ENCODE peak calls at places on chromosomes 3 and 15, in five cellular contexts. One of them, this sample, is unnamed.

GRCh38 chr3:37668831-37669610 is 192.7 kb upstream of the CTDSPL start:
- DNase-seq in Peyer's patch: peak
- DNase-seq in kidney: no peak
- DNase-seq in bronchial epithelial cell: no peak
- DNase-seq in kidney epithelial cell: no peak
- DNase-seq in this sample: no peak

GRCh38 chr3:72567474-72567873 is 280.8 kb downstream of the SHQ1 start:
- DNase-seq in bronchial epithelial cell: no peak
- DNase-seq in kidney: no peak
- DNase-seq in kidney epithelial cell: no peak
- DNase-seq in Peyer's patch: no peak
- DNase-seq in this sample: no peak

GRCh38 chr15:47358876-47359275 is 358.4 kb upstream of the SEMA6D start:
- DNase-seq in kidney epithelial cell: no peak
- DNase-seq in bronchial epithelial cell: peak
- DNase-seq in kidney: no peak
- DNase-seq in Peyer's patch: no peak
- DNase-seq in this sample: no peak

GRCh38 chr3:50380375-50381085 is 21.2 kb upstream of the TMEM115 start:
- DNase-seq in Peyer's patch: no peak
- DNase-seq in kidney epithelial cell: no peak
- DNase-seq in kidney: no peak
- DNase-seq in bronchial epithelial cell: no peak
- DNase-seq in this sample: no peak

GRCh38 chr3:178236555-178237277 is 299.5 kb upstream of the KCNMB2 start:
- DNase-seq in Peyer's patch: no peak
- DNase-seq in bronchial epithelial cell: peak
- DNase-seq in kidney epithelial cell: no peak
- DNase-seq in kidney: no peak
- DNase-seq in this sample: no peak

GRCh38 chr3:134371542-134372324 is 2.5 kb downstream of the AMOTL2 start:
- DNase-seq in kidney epithelial cell: no peak
- DNase-seq in Peyer's patch: peak
- DNase-seq in kidney: peak
- DNase-seq in bronchial epithelial cell: no peak
- DNase-seq in this sample: no peak

GRCh38 chr3:136792931-136793330 is 26.0 kb upstream of the SLC35G2 start:
- DNase-seq in Peyer's patch: no peak
- DNase-seq in bronchial epithelial cell: no peak
- DNase-seq in kidney epithelial cell: no peak
- DNase-seq in kidney: no peak
- DNase-seq in this sample: no peak

GRCh38 chr3:171055336-171056178 is 29.0 kb upstream of the SLC2A2 start:
- DNase-seq in Peyer's patch: no peak
- DNase-seq in kidney: no peak
- DNase-seq in kidney epithelial cell: peak
- DNase-seq in bronchial epithelial cell: peak
- DNase-seq in this sample: no peak

GRCh38 chr15:101266034-101266433 is 11.3 kb downstream of the SELENOS start:
- DNase-seq in Peyer's patch: no peak
- DNase-seq in kidney: no peak
- DNase-seq in kidney epithelial cell: no peak
- DNase-seq in bronchial epithelial cell: no peak
- DNase-seq in this sample: no peak

GRCh38 chr3:151901946-151902285 is 28.5 kb downstream of the SUCNR1 start:
- DNase-seq in kidney: no peak
- DNase-seq in kidney epithelial cell: no peak
- DNase-seq in Peyer's patch: no peak
- DNase-seq in bronchial epithelial cell: no peak
- DNase-seq in this sample: no peak

GRCh38 chr3:141243295-141243707 is 11.7 kb downstream of the PXYLP1 start:
- DNase-seq in kidney epithelial cell: no peak
- DNase-seq in bronchial epithelial cell: no peak
- DNase-seq in Peyer's patch: no peak
- DNase-seq in kidney: no peak
- DNase-seq in this sample: no peak

GRCh38 chr3:29565236-29565635 is 284.4 kb downstream of the RBMS3 start:
- DNase-seq in Peyer's patch: no peak
- DNase-seq in kidney epithelial cell: no peak
- DNase-seq in bronchial epithelial cell: no peak
- DNase-seq in kidney: no peak
- DNase-seq in this sample: no peak

GRCh38 chr3:50550079-50550736 is 17.3 kb downstream of the C3orf18 start:
- DNase-seq in kidney: no peak
- DNase-seq in bronchial epithelial cell: peak
- DNase-seq in kidney epithelial cell: no peak
- DNase-seq in Peyer's patch: peak
- DNase-seq in this sample: no peak

GRCh38 chr3:39362177-39362576 is 21.0 kb upstream of the SLC25A38 start:
- DNase-seq in kidney: no peak
- DNase-seq in bronchial epithelial cell: peak
- DNase-seq in kidney epithelial cell: no peak
- DNase-seq in Peyer's patch: no peak
- DNase-seq in this sample: no peak

GRCh38 chr3:62622553-62623174 is 249.3 kb upstream of the FEZF2 start:
- DNase-seq in bronchial epithelial cell: peak
- DNase-seq in kidney: no peak
- DNase-seq in kidney epithelial cell: no peak
- DNase-seq in Peyer's patch: no peak
- DNase-seq in this sample: no peak

GRCh38 chr3:147341727-147342126 is 64.6 kb downstream of the ZIC4 start:
- DNase-seq in kidney epithelial cell: no peak
- DNase-seq in bronchial epithelial cell: no peak
- DNase-seq in Peyer's patch: no peak
- DNase-seq in kidney: no peak
- DNase-seq in this sample: no peak

GRCh38 chr15:68466876-68467275 is 34.9 kb upstream of the ITGA11 start:
- DNase-seq in kidney: no peak
- DNase-seq in bronchial epithelial cell: no peak
- DNase-seq in kidney epithelial cell: no peak
- DNase-seq in Peyer's patch: no peak
- DNase-seq in this sample: no peak

GRCh38 chr3:101635954-101636798 is 40.8 kb downstream of the ZBTB11 start:
- DNase-seq in kidney: no peak
- DNase-seq in bronchial epithelial cell: peak
- DNase-seq in kidney epithelial cell: no peak
- DNase-seq in Peyer's patch: peak
- DNase-seq in this sample: no peak

GRCh38 chr3:124832782-124833709 is 54.1 kb downstream of the ITGB5 start:
- DNase-seq in bronchial epithelial cell: peak
- DNase-seq in kidney: no peak
- DNase-seq in kidney epithelial cell: peak
- DNase-seq in Peyer's patch: no peak
- DNase-seq in this sample: peak

GRCh38 chr3:9826815-9827574 is 16.8 kb downstream of the RPUSD3 start:
- DNase-seq in kidney: no peak
- DNase-seq in Peyer's patch: no peak
- DNase-seq in kidney epithelial cell: no peak
- DNase-seq in bronchial epithelial cell: peak
- DNase-seq in this sample: no peak

GRCh38 chr3:20190991-20191390 is 5.0 kb upstream of the SGO1 start:
- DNase-seq in Peyer's patch: no peak
- DNase-seq in kidney: no peak
- DNase-seq in kidney epithelial cell: no peak
- DNase-seq in bronchial epithelial cell: no peak
- DNase-seq in this sample: no peak

GRCh38 chr15:70182858-70183695 is 85.4 kb upstream of the TLE3 start:
- DNase-seq in Peyer's patch: no peak
- DNase-seq in kidney: no peak
- DNase-seq in bronchial epithelial cell: peak
- DNase-seq in kidney epithelial cell: no peak
- DNase-seq in this sample: no peak

GRCh38 chr15:83815506-83815905 is 161.6 kb downstream of the ADAMTSL3 start:
- DNase-seq in kidney epithelial cell: no peak
- DNase-seq in kidney: no peak
- DNase-seq in Peyer's patch: no peak
- DNase-seq in bronchial epithelial cell: no peak
- DNase-seq in this sample: peak

GRCh38 chr3:73552700-73553099 is 72.0 kb downstream of the PDZRN3 start:
- DNase-seq in kidney: no peak
- DNase-seq in kidney epithelial cell: no peak
- DNase-seq in bronchial epithelial cell: peak
- DNase-seq in Peyer's patch: no peak
- DNase-seq in this sample: no peak

GRCh38 chr3:138642226-138642926 is 33.8 kb downstream of the FAIM start:
- DNase-seq in bronchial epithelial cell: no peak
- DNase-seq in Peyer's patch: no peak
- DNase-seq in kidney: no peak
- DNase-seq in kidney epithelial cell: no peak
- DNase-seq in this sample: no peak

GRCh38 chr15:63778800-63779199 is 54.9 kb downstream of the HERC1 start:
- DNase-seq in Peyer's patch: no peak
- DNase-seq in bronchial epithelial cell: no peak
- DNase-seq in kidney: no peak
- DNase-seq in kidney epithelial cell: no peak
- DNase-seq in this sample: no peak

GRCh38 chr3:120129041-120129440 is 34.8 kb upstream of the GSK3B start:
- DNase-seq in bronchial epithelial cell: no peak
- DNase-seq in kidney: no peak
- DNase-seq in kidney epithelial cell: no peak
- DNase-seq in Peyer's patch: no peak
- DNase-seq in this sample: no peak

DNA sequence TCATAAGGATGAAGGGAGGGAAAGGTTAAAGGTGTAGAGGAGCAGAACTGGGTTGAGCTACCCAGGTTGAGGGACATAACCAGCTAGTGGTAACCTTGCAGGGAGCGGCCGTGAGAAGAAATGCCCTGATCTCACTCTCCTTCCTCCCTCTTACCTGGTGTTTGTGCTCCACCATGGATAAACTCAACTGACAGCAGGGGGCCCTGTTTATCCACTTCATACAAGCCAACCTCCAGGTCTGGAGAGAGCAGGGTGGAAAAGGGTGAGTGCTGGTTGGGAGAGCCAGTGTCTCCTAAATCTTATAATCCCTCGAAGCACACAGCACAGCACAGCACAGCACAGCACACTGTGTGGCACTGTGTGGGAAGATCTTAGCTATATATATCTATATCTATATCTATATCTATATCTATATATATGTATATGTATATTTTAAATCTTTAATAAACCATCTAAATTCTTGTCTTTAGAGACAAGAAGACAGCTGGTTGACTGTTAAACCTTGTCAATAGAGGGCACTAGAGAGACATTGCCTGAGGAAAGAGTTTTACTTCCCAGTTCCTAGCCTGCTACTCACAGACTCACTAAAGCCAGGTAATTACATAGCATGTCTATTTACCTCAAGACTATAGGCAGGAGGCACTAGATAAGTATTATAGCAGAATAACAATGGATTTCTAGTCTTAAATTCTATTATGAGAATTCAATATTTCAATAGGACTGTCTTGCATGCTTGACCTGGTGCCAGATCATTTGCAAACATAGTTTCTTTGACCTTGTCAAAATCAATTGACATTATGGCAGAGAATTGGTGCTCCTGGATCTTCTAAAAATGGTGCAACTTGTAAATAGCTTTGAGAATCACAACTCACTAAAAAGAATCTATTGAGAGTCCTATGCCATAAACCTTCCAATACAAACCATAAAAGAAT is 21.7 kb upstream of the FMN1 start:
- DNase-seq in bronchial epithelial cell: peak
- DNase-seq in kidney: no peak
- DNase-seq in Peyer's patch: no peak
- DNase-seq in kidney epithelial cell: no peak
- DNase-seq in this sample: no peak
- TF ChIP-seq CTCF in bronchial epithelial cell: peak
- TF ChIP-seq CTCF in kidney: peak
- TF ChIP-seq CTCF in Peyer's patch: peak
- TF ChIP-seq CTCF in kidney epithelial cell: peak
- TF ChIP-seq CTCF in this sample: peak

DNA sequence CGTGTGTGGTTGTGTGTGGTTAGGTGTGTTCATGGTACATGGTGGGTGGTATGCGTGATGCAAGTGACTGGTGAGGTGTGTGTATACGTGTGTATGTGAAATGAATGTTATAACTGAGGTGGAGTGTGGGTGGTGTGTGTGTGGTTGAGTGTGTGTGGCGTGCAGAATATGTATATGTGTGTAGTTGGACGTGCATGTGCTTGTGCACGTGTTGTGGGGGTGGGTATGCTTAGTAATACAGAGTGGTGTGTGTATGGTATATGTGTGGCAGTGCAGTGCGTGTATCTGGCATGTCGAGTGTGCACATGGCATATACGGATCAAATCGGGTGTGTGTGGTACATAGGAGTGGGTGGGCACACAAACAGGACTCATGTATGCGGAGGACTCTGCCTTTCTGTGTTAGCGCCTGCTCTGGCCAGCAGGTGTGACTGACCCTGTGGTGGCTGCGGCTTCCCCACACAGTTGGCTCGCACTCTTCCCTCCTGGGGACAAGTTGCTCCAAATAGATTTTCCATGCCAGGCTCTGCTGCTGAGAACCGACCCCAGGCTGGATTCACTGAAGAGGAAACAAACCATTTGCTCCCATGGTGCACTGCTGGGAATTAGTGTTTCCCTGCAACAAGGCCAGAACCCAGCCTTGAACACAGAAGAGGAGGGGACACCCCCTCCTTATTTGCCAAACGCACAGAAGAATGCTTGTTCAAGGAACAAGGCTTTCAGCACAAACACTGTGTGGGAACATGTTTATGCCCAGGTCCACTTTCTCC is 1.2 kb upstream of the C3orf70 start:
- DNase-seq in bronchial epithelial cell: no peak
- DNase-seq in kidney epithelial cell: no peak
- DNase-seq in Peyer's patch: no peak
- DNase-seq in kidney: no peak
- DNase-seq in this sample: no peak
- H3K4me3 ChIP-seq in bronchial epithelial cell: no peak
- H3K4me3 ChIP-seq in kidney epithelial cell: no peak
- H3K4me3 ChIP-seq in Peyer's patch: peak
- H3K4me3 ChIP-seq in kidney: no peak
- H3K4me3 ChIP-seq in this sample: no peak

GRCh38 chr3:18415132-18415531 is 10.0 kb downstream of the SATB1 start:
- DNase-seq in kidney epithelial cell: no peak
- DNase-seq in Peyer's patch: no peak
- DNase-seq in bronchial epithelial cell: no peak
- DNase-seq in kidney: no peak
- DNase-seq in this sample: no peak

GRCh38 chr3:18411541-18411940 is 13.6 kb downstream of the SATB1 start:
- DNase-seq in bronchial epithelial cell: no peak
- DNase-seq in kidney epithelial cell: no peak
- DNase-seq in Peyer's patch: no peak
- DNase-seq in kidney: no peak
- DNase-seq in this sample: no peak

GRCh38 chr3:18415836-18416235 is 9.3 kb downstream of the SATB1 start:
- DNase-seq in kidney epithelial cell: no peak
- DNase-seq in Peyer's patch: no peak
- DNase-seq in kidney: no peak
- DNase-seq in bronchial epithelial cell: no peak
- DNase-seq in this sample: no peak

GRCh38 chr3:18410205-18410604 is 14.9 kb downstream of the SATB1 start:
- DNase-seq in bronchial epithelial cell: no peak
- DNase-seq in kidney epithelial cell: no peak
- DNase-seq in Peyer's patch: no peak
- DNase-seq in kidney: no peak
- DNase-seq in this sample: no peak

GRCh38 chr3:18412684-18413083 is 12.5 kb downstream of the SATB1 start:
- DNase-seq in bronchial epithelial cell: no peak
- DNase-seq in kidney epithelial cell: no peak
- DNase-seq in kidney: no peak
- DNase-seq in Peyer's patch: no peak
- DNase-seq in this sample: no peak
- TF ChIP-seq CTCF in bronchial epithelial cell: no peak
- TF ChIP-seq CTCF in kidney epithelial cell: no peak
- TF ChIP-seq CTCF in kidney: no peak
- TF ChIP-seq CTCF in Peyer's patch: no peak
- TF ChIP-seq CTCF in this sample: no peak

GRCh38 chr3:112635674-112636073 is 5.3 kb downstream of the CCDC80 start:
- DNase-seq in bronchial epithelial cell: no peak
- DNase-seq in Peyer's patch: no peak
- DNase-seq in kidney epithelial cell: no peak
- DNase-seq in kidney: no peak
- DNase-seq in this sample: no peak
- H3K4me3 ChIP-seq in bronchial epithelial cell: no peak
- H3K4me3 ChIP-seq in Peyer's patch: no peak
- H3K4me3 ChIP-seq in kidney epithelial cell: no peak
- H3K4me3 ChIP-seq in kidney: no peak
- H3K4me3 ChIP-seq in this sample: peak